ENCODE peak calls at places on chromosomes 3 and 15, in four cellular contexts. E, T, P and M are unnamed samples.

GRCh38 chr3:144499346-144499745 is 527.7 kb downstream of the DIPK2A start:
- DNase-seq in T (no peak), P (no peak), E (no peak), M (no peak)

GRCh38 chr15:59255647-59256380 is 49.2 kb downstream of the LDHAL6B start:
- DNase-seq in P (no peak), E (peak; percentile 36), T (no peak), M (no peak)

GRCh38 chr15:93997071-93997658 is 234.2 kb upstream of the MCTP2 start:
- DNase-seq in P (no peak), T (no peak), E (no peak), M (no peak)

GRCh38 chr3:195768414-195768813 is 43.3 kb downstream of the MUC4 start:
- DNase-seq in P (no peak), T (no peak), E (no peak), M (no peak)

GRCh38 chr3:115922681-115923347 is 299.5 kb downstream of the GAP43 start:
- DNase-seq in T (no peak), P (no peak), E (no peak), M (no peak)

GRCh38 chr15:45635191-45635638 is 386 bp downstream of the SQOR start:
- DNase-seq in T (peak; percentile 52), P (peak; percentile 41), E (peak; percentile 77), M (peak; percentile 74)

GRCh38 chr15:66986951-66987350 is 78.5 kb upstream of the SMAD3 start:
- DNase-seq in P (no peak), T (no peak), E (no peak), M (no peak)

GRCh38 chr3:106208979-106209378 is 340.2 kb upstream of the CBLB start:
- DNase-seq in E (no peak), T (no peak), P (no peak), M (no peak)

GRCh38 chr3:10354373-10355015 is 33.6 kb upstream of the SEC13 start:
- DNase-seq in P (no peak), E (no peak), T (no peak), M (no peak)

GRCh38 chr3:170603770-170604510 is 18.1 kb upstream of the SLC7A14 start:
- DNase-seq in E (no peak), T (no peak), P (no peak), M (no peak)

GRCh38 chr3:120661963-120662347 is 20.1 kb downstream of the HGD start:
- DNase-seq in P (no peak), T (no peak), E (no peak), M (no peak)

GRCh38 chr3:4355401-4356224 is 52.4 kb downstream of the SETMAR start:
- DNase-seq in E (peak; percentile 64), T (peak; percentile 81), P (no peak), M (peak; percentile 59)

GRCh38 chr3:31092748-31093607 is 198.5 kb upstream of the GADL1 start:
- DNase-seq in T (no peak), P (no peak), E (no peak), M (no peak)

GRCh38 chr3:125045965-125046364 is 9.8 kb downstream of the HEG1 start:
- DNase-seq in T (no peak), E (no peak), P (no peak), M (no peak)

GRCh38 chr3:184143327-184143726 is 8.2 kb downstream of the EIF2B5 start:
- DNase-seq in P (no peak), T (no peak), E (no peak), M (no peak)

GRCh38 chr3:112974894-112975293 is at the start of gene CD200R1:
- DNase-seq in T (no peak), E (no peak), P (no peak), M (no peak)

GRCh38 chr3:197463279-197463678 is 92.5 kb downstream of the BDH1 start:
- DNase-seq in E (no peak), P (no peak), T (no peak), M (no peak)

GRCh38 chr3:101340591-101340990 is 20.2 kb upstream of the IMPG2 start:
- DNase-seq in P (no peak), E (no peak), T (no peak), M (no peak)

GRCh38 chr15:67551207-67551743 is 8.8 kb downstream of the MAP2K5 start:
- DNase-seq in P (no peak), E (no peak), T (no peak), M (no peak)

GRCh38 chr3:128703561-128703960 is 22.4 kb upstream of the RAB7A start:
- DNase-seq in P (no peak), E (no peak), T (no peak), M (peak; percentile 39)

GRCh38 chr15:68314563-68314962 is 37.0 kb downstream of the FEM1B start:
- DNase-seq in E (no peak), P (no peak), T (no peak), M (no peak)

GRCh38 chr3:169477790-169478189 is 185.7 kb downstream of the MECOM start:
- DNase-seq in T (no peak), E (no peak), P (no peak), M (no peak)

GRCh38 chr3:116871905-116872304 is 162.3 kb downstream of the TUSC7 start:
- DNase-seq in T (no peak), P (no peak), E (no peak), M (no peak)

GRCh38 chr3:9074079-9074478 is 110.8 kb upstream of the RAD18 start:
- DNase-seq in P (no peak), E (no peak), T (no peak), M (no peak)

GRCh38 chr3:143167956-143168355 is 48.4 kb downstream of the CHST2 start:
- DNase-seq in E (no peak), T (no peak), P (no peak), M (no peak)

GRCh38 chr3:129016725-129017530 is 15.8 kb downstream of the EFCC1 start:
- DNase-seq in T (no peak), P (peak; percentile 44), E (no peak), M (peak; percentile 11)

GRCh38 chr3:127464642-127465041 is 125.9 kb downstream of the TPRA1 start:
- DNase-seq in P (no peak), T (no peak), E (no peak), M (no peak)

GRCh38 chr3:194772241-194773000 is 86.7 kb downstream of the FAM43A start:
- DNase-seq in P (no peak), E (no peak), T (no peak), M (no peak)

GRCh38 chr3:45417949-45418847 is 29.8 kb downstream of the LARS2 start:
- DNase-seq in P (no peak), T (no peak), E (peak; percentile 31), M (no peak)

GRCh38 chr15:74123685-74124084 is 6.7 kb upstream of the ISLR2 start:
- DNase-seq in P (no peak), T (no peak), E (no peak), M (no peak)

GRCh38 chr15:85168642-85169173 is 187.1 kb downstream of the PDE8A start:
- DNase-seq in P (peak; percentile 9), T (no peak), E (peak; percentile 74), M (peak; percentile 89)

GRCh38 chr3:58528629-58529028 is 8.4 kb downstream of the ACOX2 start:
- DNase-seq in E (peak; percentile 90), T (no peak), P (no peak), M (peak; percentile 94)

GRCh38 chr15:75641603-75642002 is 1.6 kb upstream of the IMP3 start:
- DNase-seq in P (no peak), E (no peak), T (no peak), M (peak; percentile 40)

GRCh38 chr3:67509471-67510075 is 144.8 kb downstream of the SUCLG2 start:
- DNase-seq in T (no peak), E (no peak), P (no peak), M (no peak)

GRCh38 chr3:109331692-109332091 is 5.7 kb downstream of the DPPA4 start:
- DNase-seq in T (no peak), E (no peak), P (no peak), M (no peak)
- H3K36me3 ChIP-seq in T (no peaks in the 10 kb centered on the region), E (no peaks in the 10 kb centered on the region), P (no peaks in the 10 kb centered on the region), M (no peaks in the 10 kb centered on the region)

GRCh38 chr15:60530168-60530567 is 51.2 kb upstream of the ICE2 start:
- DNase-seq in P (no peak), T (no peak), E (no peak), M (no peak)
- H3K36me3 ChIP-seq in P (peaks cover 34% of the 10 kb centered on the region), T (no peaks in the 10 kb centered on the region), E (no peaks in the 10 kb centered on the region), M (no peaks in the 10 kb centered on the region)

GRCh38 chr3:52910823-52911222 is 13.5 kb upstream of the STIMATE start:
- DNase-seq in E (no peak), T (no peak), P (no peak), M (no peak)

GRCh38 chr3:52917044-52917443 is 19.7 kb upstream of the STIMATE start:
- DNase-seq in T (no peak), E (no peak), P (no peak), M (no peak)

GRCh38 chr3:52907497-52907896 is 10.1 kb upstream of the STIMATE start:
- DNase-seq in P (no peak), T (no peak), E (no peak), M (no peak)

GRCh38 chr3:52915245-52915772 is 18.0 kb upstream of the STIMATE start:
- DNase-seq in T (no peak), P (no peak), E (no peak), M (no peak)

DNA sequence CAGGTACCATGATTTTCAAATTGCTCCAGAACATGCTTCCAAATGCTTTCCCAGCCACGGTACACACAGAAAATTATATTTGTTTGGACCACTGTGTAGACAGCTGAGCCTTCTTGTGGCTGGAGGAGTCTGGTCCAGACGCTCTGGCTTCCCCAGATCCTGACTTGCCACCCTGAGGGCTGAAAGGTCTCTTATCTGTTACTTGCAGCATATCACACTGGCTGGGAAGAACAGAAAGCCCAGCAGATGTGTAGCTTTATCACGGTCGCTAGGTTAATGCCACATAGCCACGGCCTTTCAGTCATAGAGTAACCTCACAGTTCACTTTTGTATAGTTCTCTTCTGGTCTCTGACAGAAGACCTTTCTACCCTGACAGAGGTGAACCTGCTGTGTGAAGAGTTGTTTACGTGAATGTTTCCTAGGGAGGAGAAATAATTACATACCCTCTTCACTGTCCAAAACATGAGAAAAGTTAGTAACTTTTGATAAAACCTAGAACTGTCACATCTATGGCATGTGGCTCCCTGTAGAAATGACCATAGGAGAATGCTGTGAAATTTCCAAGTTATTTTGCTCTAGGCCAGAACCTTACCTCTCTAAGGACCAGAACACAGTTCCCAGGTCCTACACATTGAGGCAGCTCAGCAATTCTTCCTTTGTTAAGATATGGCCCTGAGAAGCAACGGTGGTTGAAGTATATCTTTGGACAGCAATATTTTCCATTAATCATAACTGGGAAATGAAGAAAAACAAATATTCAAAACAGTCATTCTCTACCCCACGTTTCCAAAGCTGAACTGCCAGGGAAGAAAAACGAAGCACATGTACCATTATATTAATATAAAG is 15.8 kb upstream of the STIMATE start:
- DNase-seq in T (no peak), P (no peak), E (peak; percentile 74), M (no peak)
- H3K36me3 ChIP-seq in T (no peaks in the 10 kb centered on the region), P (peaks cover 81% of the 10 kb centered on the region), E (peaks cover 2% of the 10 kb centered on the region), M (peaks cover 6% of the 10 kb centered on the region)

DNA sequence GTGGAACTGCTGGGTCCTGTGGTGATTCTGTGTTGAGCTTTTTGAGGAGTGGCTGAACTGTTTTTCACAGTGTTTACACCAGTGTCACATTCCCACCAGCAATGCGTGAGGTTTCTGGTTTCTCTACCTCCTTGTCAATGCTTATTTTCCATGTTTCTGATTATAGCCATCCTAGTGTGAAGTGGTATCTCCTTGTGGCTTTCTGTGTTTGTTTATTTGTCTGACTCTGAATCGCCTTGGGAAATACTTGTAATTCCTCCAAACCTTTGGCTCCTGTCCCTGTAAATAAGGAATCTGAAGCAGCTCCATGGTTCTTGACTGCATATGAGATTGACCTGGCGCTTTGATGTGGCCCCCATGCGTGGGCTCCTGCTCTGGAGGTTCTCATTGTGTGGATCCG is 20.6 kb downstream of the FAN1 start:
- DNase-seq in E (no peak), T (no peak), P (no peak), M (no peak)
- H3K36me3 ChIP-seq in E (peaks cover 31% of the 10 kb centered on the region), T (no peaks in the 10 kb centered on the region), P (peaks cover 76% of the 10 kb centered on the region), M (peaks cover 11% of the 10 kb centered on the region)